ENCODE peak calls at places on chromosomes 3 and 15, in eight cellular contexts. One of them, this sample, is unnamed.

GRCh38 chr15:40322531-40323238 is 807 bp upstream of the INAFM2 start:
- DNase-seq in breast epithelium: no peak
- DNase-seq in HCT116: no peak
- DNase-seq in Peyer's patch: no peak
- DNase-seq in A549: no peak
- DNase-seq in body of pancreas: no peak
- DNase-seq in tibial nerve: no peak
- DNase-seq in thyroid gland: no peak
- DNase-seq in this sample: no peak

GRCh38 chr3:45552031-45552772 is 42.3 kb upstream of the LIMD1 start:
- DNase-seq in HCT116: no peak
- DNase-seq in Peyer's patch: no peak
- DNase-seq in thyroid gland: no peak
- DNase-seq in body of pancreas: no peak
- DNase-seq in A549: no peak
- DNase-seq in tibial nerve: no peak
- DNase-seq in breast epithelium: no peak
- DNase-seq in this sample: no peak

GRCh38 chr15:83206387-83206970 is 1.1 kb downstream of the HDGFL3 start:
- DNase-seq in A549: peak
- DNase-seq in Peyer's patch: no peak
- DNase-seq in HCT116: no peak
- DNase-seq in thyroid gland: no peak
- DNase-seq in tibial nerve: peak
- DNase-seq in breast epithelium: no peak
- DNase-seq in body of pancreas: no peak
- DNase-seq in this sample: no peak

GRCh38 chr15:84633311-84634227 is 20.5 kb downstream of the WDR73 start:
- DNase-seq in breast epithelium: peak
- DNase-seq in Peyer's patch: peak
- DNase-seq in tibial nerve: peak
- DNase-seq in HCT116: no peak
- DNase-seq in thyroid gland: peak
- DNase-seq in A549: no peak
- DNase-seq in body of pancreas: peak
- DNase-seq in this sample: peak

GRCh38 chr3:47024932-47025331 is 45.5 kb downstream of the NBEAL2 start:
- DNase-seq in breast epithelium: no peak
- DNase-seq in body of pancreas: no peak
- DNase-seq in thyroid gland: no peak
- DNase-seq in Peyer's patch: no peak
- DNase-seq in HCT116: no peak
- DNase-seq in A549: no peak
- DNase-seq in tibial nerve: no peak
- DNase-seq in this sample: no peak

GRCh38 chr3:43152649-43153048 is 46.8 kb upstream of the POMGNT2 start:
- DNase-seq in A549: no peak
- DNase-seq in thyroid gland: no peak
- DNase-seq in Peyer's patch: no peak
- DNase-seq in tibial nerve: no peak
- DNase-seq in HCT116: no peak
- DNase-seq in body of pancreas: no peak
- DNase-seq in breast epithelium: no peak
- DNase-seq in this sample: no peak

GRCh38 chr3:108951802-108952474 is 1.7 kb downstream of the GUCA1C start:
- DNase-seq in tibial nerve: no peak
- DNase-seq in Peyer's patch: no peak
- DNase-seq in HCT116: no peak
- DNase-seq in A549: no peak
- DNase-seq in breast epithelium: no peak
- DNase-seq in thyroid gland: no peak
- DNase-seq in body of pancreas: peak
- DNase-seq in this sample: no peak

GRCh38 chr15:95957854-95958253 is 372.6 kb upstream of the NR2F2 start:
- DNase-seq in HCT116: no peak
- DNase-seq in tibial nerve: no peak
- DNase-seq in Peyer's patch: no peak
- DNase-seq in thyroid gland: no peak
- DNase-seq in body of pancreas: no peak
- DNase-seq in breast epithelium: no peak
- DNase-seq in A549: no peak
- DNase-seq in this sample: no peak

GRCh38 chr3:158312560-158313141 is 202.8 kb downstream of the RSRC1 start:
- DNase-seq in Peyer's patch: no peak
- DNase-seq in tibial nerve: no peak
- DNase-seq in breast epithelium: no peak
- DNase-seq in HCT116: no peak
- DNase-seq in body of pancreas: no peak
- DNase-seq in thyroid gland: no peak
- DNase-seq in A549: no peak
- DNase-seq in this sample: no peak

GRCh38 chr3:61896251-61896650 is 334.9 kb downstream of the PTPRG start:
- DNase-seq in body of pancreas: no peak
- DNase-seq in thyroid gland: no peak
- DNase-seq in HCT116: no peak
- DNase-seq in A549: no peak
- DNase-seq in Peyer's patch: no peak
- DNase-seq in tibial nerve: no peak
- DNase-seq in breast epithelium: no peak
- DNase-seq in this sample: no peak

GRCh38 chr15:79849789-79850188 is 47.0 kb downstream of the MTHFS start:
- DNase-seq in breast epithelium: no peak
- DNase-seq in thyroid gland: peak
- DNase-seq in body of pancreas: peak
- DNase-seq in A549: peak
- DNase-seq in Peyer's patch: no peak
- DNase-seq in tibial nerve: no peak
- DNase-seq in HCT116: no peak
- DNase-seq in this sample: no peak

GRCh38 chr15:99744142-99744541 is 10.9 kb upstream of the LYSMD4 start:
- DNase-seq in tibial nerve: no peak
- DNase-seq in A549: no peak
- DNase-seq in body of pancreas: no peak
- DNase-seq in HCT116: no peak
- DNase-seq in breast epithelium: no peak
- DNase-seq in Peyer's patch: no peak
- DNase-seq in thyroid gland: no peak
- DNase-seq in this sample: no peak
- TF ChIP-seq CTCF in tibial nerve: no peak
- TF ChIP-seq CTCF in A549: no peak
- TF ChIP-seq CTCF in body of pancreas: no peak
- TF ChIP-seq CTCF in HCT116: peak
- TF ChIP-seq CTCF in breast epithelium: no peak
- TF ChIP-seq CTCF in Peyer's patch: no peak
- TF ChIP-seq CTCF in thyroid gland: no peak
- TF ChIP-seq CTCF in this sample: no peak

GRCh38 chr3:142644502-142644901 is 48.3 kb downstream of the PLS1 start:
- DNase-seq in HCT116: no peak
- DNase-seq in A549: no peak
- DNase-seq in tibial nerve: no peak
- DNase-seq in body of pancreas: no peak
- DNase-seq in breast epithelium: no peak
- DNase-seq in thyroid gland: no peak
- DNase-seq in Peyer's patch: no peak
- DNase-seq in this sample: no peak

GRCh38 chr3:142646020-142646783 is 50.0 kb downstream of the PLS1 start:
- DNase-seq in body of pancreas: no peak
- DNase-seq in breast epithelium: no peak
- DNase-seq in HCT116: no peak
- DNase-seq in tibial nerve: no peak
- DNase-seq in Peyer's patch: no peak
- DNase-seq in A549: no peak
- DNase-seq in thyroid gland: no peak
- DNase-seq in this sample: no peak

GRCh38 chr3:142641504-142641903 is 45.3 kb downstream of the PLS1 start:
- DNase-seq in tibial nerve: no peak
- DNase-seq in A549: no peak
- DNase-seq in body of pancreas: no peak
- DNase-seq in HCT116: no peak
- DNase-seq in Peyer's patch: no peak
- DNase-seq in thyroid gland: no peak
- DNase-seq in breast epithelium: no peak
- DNase-seq in this sample: no peak

GRCh38 chr3:142645236-142645793 is 49.1 kb downstream of the PLS1 start:
- DNase-seq in tibial nerve: no peak
- DNase-seq in HCT116: peak
- DNase-seq in A549: peak
- DNase-seq in Peyer's patch: no peak
- DNase-seq in thyroid gland: no peak
- DNase-seq in body of pancreas: no peak
- DNase-seq in breast epithelium: no peak
- DNase-seq in this sample: no peak

DNA sequence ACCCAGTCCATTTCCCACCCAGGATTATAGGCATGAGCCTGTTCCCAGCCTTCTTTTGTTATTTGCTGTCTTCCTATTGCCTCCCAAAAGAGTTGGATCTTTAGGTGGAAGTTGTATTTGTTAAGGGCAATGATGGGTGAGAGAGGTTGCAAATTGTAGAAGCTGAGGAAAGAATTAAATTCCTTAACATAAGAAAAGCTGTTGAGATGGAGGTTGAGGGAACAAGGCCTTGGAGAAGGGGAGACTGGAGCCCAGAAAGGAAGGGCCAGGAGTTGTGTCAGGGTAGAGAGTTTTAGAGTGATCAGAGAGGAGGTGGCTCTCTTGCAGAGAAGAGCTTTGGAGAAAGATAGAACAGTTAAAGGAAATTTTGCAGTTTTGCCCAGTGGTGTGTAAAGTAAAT is 46.8 kb downstream of the PLS1 start:
- DNase-seq in A549: no peak
- DNase-seq in body of pancreas: no peak
- DNase-seq in tibial nerve: no peak
- DNase-seq in Peyer's patch: no peak
- DNase-seq in thyroid gland: no peak
- DNase-seq in breast epithelium: no peak
- DNase-seq in HCT116: no peak
- DNase-seq in this sample: no peak
- TF ChIP-seq POLR2A in A549: no peak
- TF ChIP-seq POLR2A in body of pancreas: no peak
- TF ChIP-seq POLR2A in tibial nerve: no peak
- TF ChIP-seq POLR2A in Peyer's patch: no peak
- TF ChIP-seq POLR2A in thyroid gland: no peak
- TF ChIP-seq POLR2A in breast epithelium: no peak
- TF ChIP-seq POLR2A in HCT116: no peak
- TF ChIP-seq POLR2A in this sample: no peak

GRCh38 chr15:88257311-88257901 is 867 bp upstream of the NTRK3 start:
- DNase-seq in Peyer's patch: no peak
- DNase-seq in tibial nerve: no peak
- DNase-seq in A549: no peak
- DNase-seq in thyroid gland: no peak
- DNase-seq in body of pancreas: no peak
- DNase-seq in HCT116: no peak
- DNase-seq in breast epithelium: no peak
- DNase-seq in this sample: no peak
- H3K4me3 ChIP-seq in Peyer's patch: peak
- H3K4me3 ChIP-seq in tibial nerve: peak
- H3K4me3 ChIP-seq in A549: peak
- H3K4me3 ChIP-seq in thyroid gland: peak
- H3K4me3 ChIP-seq in body of pancreas: no peak
- H3K4me3 ChIP-seq in HCT116: no peak
- H3K4me3 ChIP-seq in breast epithelium: peak
- H3K4me3 ChIP-seq in this sample: peak

DNA sequence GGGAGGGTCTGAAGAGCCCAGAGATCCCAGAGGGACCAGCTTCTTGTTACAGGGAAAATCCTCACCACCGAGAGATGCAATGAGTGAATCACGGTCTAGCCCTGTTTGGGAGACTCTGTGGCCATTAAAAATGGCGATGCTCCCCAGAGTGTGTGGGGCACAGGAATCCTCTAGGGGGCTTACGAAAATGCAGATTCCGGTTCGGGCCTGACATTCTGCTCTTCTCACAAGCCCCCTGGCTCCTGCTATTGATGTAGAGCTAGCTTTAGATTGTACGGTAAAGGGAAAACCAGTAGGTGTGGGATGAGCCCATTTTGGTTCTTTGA is 35.5 kb upstream of the EPHB3 start:
- DNase-seq in A549: no peak
- DNase-seq in Peyer's patch: no peak
- DNase-seq in thyroid gland: no peak
- DNase-seq in body of pancreas: no peak
- DNase-seq in breast epithelium: no peak
- DNase-seq in HCT116: no peak
- DNase-seq in tibial nerve: no peak
- DNase-seq in this sample: no peak
- TF ChIP-seq CTCF in A549: no peak
- TF ChIP-seq CTCF in Peyer's patch: no peak
- TF ChIP-seq CTCF in thyroid gland: no peak
- TF ChIP-seq CTCF in body of pancreas: no peak
- TF ChIP-seq CTCF in breast epithelium: no peak
- TF ChIP-seq CTCF in HCT116: no peak
- TF ChIP-seq CTCF in tibial nerve: no peak
- TF ChIP-seq CTCF in this sample: no peak

GRCh38 chr3:69385723-69386483 is at the start of gene FRMD4B:
- DNase-seq in breast epithelium: peak
- DNase-seq in body of pancreas: peak
- DNase-seq in Peyer's patch: peak
- DNase-seq in HCT116: no peak
- DNase-seq in tibial nerve: no peak
- DNase-seq in A549: peak
- DNase-seq in thyroid gland: peak
- DNase-seq in this sample: peak
- TF ChIP-seq POLR2A in breast epithelium: no peak
- TF ChIP-seq POLR2A in body of pancreas: no peak
- TF ChIP-seq POLR2A in Peyer's patch: no peak
- TF ChIP-seq POLR2A in HCT116: no peak
- TF ChIP-seq POLR2A in tibial nerve: no peak
- TF ChIP-seq POLR2A in A549: no peak
- TF ChIP-seq POLR2A in thyroid gland: no peak
- TF ChIP-seq POLR2A in this sample: no peak

DNA sequence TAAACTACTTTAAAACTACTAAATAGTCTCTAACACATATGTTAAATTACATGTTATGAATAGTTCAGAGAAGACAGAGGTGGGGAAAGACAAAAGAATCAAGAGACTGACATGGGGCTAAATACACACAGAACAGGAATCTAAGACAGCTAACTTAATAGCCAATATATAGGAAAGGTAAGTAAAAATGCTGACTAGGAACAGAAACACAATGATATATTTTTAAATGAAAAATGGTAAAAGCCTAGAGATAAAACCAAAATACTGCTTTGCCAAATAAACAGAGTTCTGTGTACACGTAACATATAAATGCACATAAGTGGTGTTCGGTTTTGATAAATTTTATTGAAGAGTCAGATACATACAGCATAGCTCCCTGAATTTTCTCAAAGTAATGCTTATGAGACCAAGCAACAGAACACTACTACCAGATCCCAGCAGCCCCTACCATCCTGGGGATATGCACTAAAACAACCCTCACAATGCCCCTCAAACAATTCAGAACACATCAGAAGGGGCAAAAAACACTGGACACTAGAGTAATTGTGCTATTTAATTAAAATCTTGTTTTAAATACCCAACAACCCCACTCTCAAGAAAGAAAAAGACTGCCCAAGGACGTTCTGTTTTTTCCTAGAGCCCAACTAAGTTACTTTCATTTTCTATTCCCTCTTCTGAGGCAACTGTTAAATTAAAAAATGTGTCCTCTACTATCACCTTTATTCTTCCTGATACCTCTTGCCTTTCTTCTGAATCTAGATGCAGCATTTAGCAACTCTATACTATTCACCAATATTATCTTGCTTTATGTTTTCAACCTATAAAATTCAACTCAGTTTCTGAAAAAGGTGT is 121.1 kb downstream of the ADAM10 start:
- DNase-seq in body of pancreas: no peak
- DNase-seq in thyroid gland: no peak
- DNase-seq in HCT116: no peak
- DNase-seq in breast epithelium: no peak
- DNase-seq in A549: no peak
- DNase-seq in Peyer's patch: no peak
- DNase-seq in tibial nerve: no peak
- DNase-seq in this sample: no peak
- H3K4me3 ChIP-seq in body of pancreas: no peak
- H3K4me3 ChIP-seq in thyroid gland: no peak
- H3K4me3 ChIP-seq in HCT116: no peak
- H3K4me3 ChIP-seq in breast epithelium: peak
- H3K4me3 ChIP-seq in A549: peak
- H3K4me3 ChIP-seq in Peyer's patch: peak
- H3K4me3 ChIP-seq in tibial nerve: peak
- H3K4me3 ChIP-seq in this sample: no peak

This sample was measured in lower leg skin.